ENCODE peak calls at places on chromosome 11, in four cellular contexts. N is CD8-positive, alpha-beta T cell; L is fibroblast of lung; Q is stimulated activated CD4-positive, alpha-beta T cell treated with anti-CD3 and anti-CD28 coated beads, Interleukin-12 subunit alpha, Interleukin-12 subunit beta, amount 100 ng/mL, for 4 hours. R is an unnamed sample.

GRCh38 chr11:69530278-69531070 is 49.0 kb downstream of the LINC01488 start:
- DNase-seq in N (no peak), L (no peak), Q (no peak), R (no peak)

GRCh38 chr11:134026655-134027343 is 42.1 kb upstream of the JAM3 start:
- DNase-seq in N (no peak), L (no peak), Q (no peak), R (no peak)

GRCh38 chr11:73454987-73455386 is 78.8 kb downstream of the RELT start:
- DNase-seq in N (no peak), L (no peak), Q (no peak), R (no peak)

GRCh38 chr11:44674809-44675208 is 52.0 kb upstream of the TSPAN18 start:
- DNase-seq in N (no peak), L (no peak), Q (no peak), R (no peak)

GRCh38 chr11:76786053-76787014 is 3.2 kb downstream of the TSKU start:
- DNase-seq in N (no peak), L (no peak), Q (no peak), R (no peak)

GRCh38 chr11:34916810-34917780 is 677 bp downstream of the PDHX start:
- DNase-seq in N (no peak), L (peak; percentile 10), Q (no peak), R (peak; percentile 14)

GRCh38 chr11:67605231-67606011 is 1.3 kb upstream of the NDUFV1 start:
- DNase-seq in N (no peak), L (no peak), Q (no peak), R (no peak)

GRCh38 chr11:47508595-47509555 is 44.1 kb downstream of the CELF1 start:
- DNase-seq in N (no peak), L (no peak), Q (no peak), R (peak; percentile 28)

GRCh38 chr11:61160487-61161189 is 588 bp downstream of the VPS37C start:
- DNase-seq in N (no peak), L (peak; percentile 21), Q (no peak), R (peak; percentile 14)

GRCh38 chr11:46001427-46002049 is 79.1 kb downstream of the LARGE2 start:
- DNase-seq in N (no peak), L (peak; percentile 80), Q (no peak), R (no peak)

GRCh38 chr11:47099213-47099917 is 77.3 kb downstream of the ARFGAP2 start:
- DNase-seq in N (no peak), L (peak; percentile 43), Q (no peak), R (no peak)

GRCh38 chr11:15800121-15800800 is 556.1 kb downstream of the SOX6 start:
- DNase-seq in N (no peak), L (peak; percentile 96), Q (no peak), R (no peak)